ENCODE peak calls at places on chromosomes 1 and 21, in seven cellular contexts. J is BJ, L is skeletal muscle cell, E is hepatocyte, Q is prostate gland, B is tibial nerve, D is AG04450. M is an unnamed sample.

GRCh38 chr1:149906561-149906960 is 7.2 kb downstream of the BOLA1 start:
- DNase-seq in J (no peak), L (no peak), E (no peak), Q (no peak), B (no peak), D (no peak), M (no peak)

GRCh38 chr1:116538527-116538926 is 32.3 kb downstream of the CD58 start:
- DNase-seq in J (no peak), L (no peak), E (peak; percentile 60), Q (no peak), B (no peak), D (no peak), M (no peak)

GRCh38 chr1:155242805-155243358 is 12.4 kb downstream of the ENTREP3 start:
- DNase-seq in J (no peak), L (no peak), E (no peak), Q (no peak), B (no peak), D (no peak), M (no peak)

GRCh38 chr21:45404726-45405270 is at the start of gene COL18A1:
- DNase-seq in J (no peak), L (no peak), E (peak; percentile 88), Q (peak; percentile 51), B (no peak), D (no peak), M (peak; percentile 58)

GRCh38 chr1:74766579-74766978 is 33.6 kb downstream of the TYW3 start:
- DNase-seq in J (no peak), L (no peak), E (no peak), Q (no peak), B (no peak), D (no peak), M (no peak)

GRCh38 chr21:41490330-41490729 is 17.6 kb downstream of the TMPRSS2 start:
- DNase-seq in J (no peak), L (no peak), E (no peak), Q (no peak), B (no peak), D (no peak), M (no peak)

GRCh38 chr1:200130552-200130951 is 103.0 kb downstream of the NR5A2 start:
- DNase-seq in J (no peak), L (no peak), E (no peak), Q (no peak), B (no peak), D (no peak), M (no peak)

GRCh38 chr1:24379733-24380315 is 33.8 kb downstream of the STPG1 start:
- DNase-seq in J (no peak), L (no peak), E (no peak), Q (no peak), B (no peak), D (no peak), M (peak; percentile 27)

GRCh38 chr1:151133339-151133761 is 13.1 kb downstream of the SEMA6C start:
- DNase-seq in J (no peak), L (no peak), E (no peak), Q (no peak), B (no peak), D (no peak), M (peak; percentile 14)

GRCh38 chr1:38997034-38997900 is 6.2 kb downstream of the AKIRIN1 start:
- DNase-seq in J (no peak), L (no peak), E (no peak), Q (no peak), B (no peak), D (no peak), M (no peak)

GRCh38 chr1:239547987-239548386 is 161.6 kb downstream of the CHRM3 start:
- DNase-seq in J (no peak), L (no peak), E (no peak), Q (no peak), B (no peak), D (no peak), M (no peak)

GRCh38 chr1:209780276-209780675 is 4.1 kb downstream of the C1orf74 start:
- DNase-seq in J (no peak), L (no peak), E (peak; percentile 49), Q (no peak), B (no peak), D (no peak), M (no peak)

GRCh38 chr1:209787551-209787950 is 3.2 kb upstream of the C1orf74 start:
- DNase-seq in J (no peak), L (no peak), E (peak; percentile 44), Q (peak; percentile 92), B (no peak), D (no peak), M (peak; percentile 21)

GRCh38 chr1:209785592-209785991 is 1.2 kb upstream of the C1orf74 start:
- DNase-seq in J (no peak), L (no peak), E (no peak), Q (peak; percentile 59), B (no peak), D (no peak), M (no peak)

GRCh38 chr1:209784276-209785169 is at the start of gene C1orf74:
- DNase-seq in J (peak; percentile 82), L (peak; percentile 90), E (peak; percentile 100), Q (peak; percentile 98), B (peak; percentile 96), D (peak; percentile 95), M (peak; percentile 99)

DNA sequence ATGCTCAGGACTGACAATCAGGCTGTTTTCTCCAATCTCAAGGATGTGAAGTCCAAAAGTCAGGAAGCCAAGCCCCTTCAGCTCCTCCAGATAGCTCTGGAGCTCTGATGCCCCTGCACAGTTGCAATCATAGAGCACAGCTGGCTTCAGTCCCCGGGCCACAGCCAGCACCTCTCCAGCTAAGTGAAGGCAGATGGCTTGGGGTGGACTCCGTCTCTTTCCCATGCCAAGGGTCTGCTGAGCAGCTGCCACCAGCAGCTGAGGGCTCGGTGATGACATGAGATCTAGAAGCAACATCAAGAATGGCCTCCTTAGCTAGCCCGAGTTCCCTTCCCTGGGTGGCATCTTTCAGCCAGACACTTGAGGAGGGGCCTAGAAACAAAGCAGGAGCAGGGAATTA is 1.0 kb downstream of the C1orf74 start:
- DNase-seq in J (no peak), L (no peak), E (peak; percentile 25), Q (no peak), B (no peak), D (no peak), M (no peak)
- H3K4me3 ChIP-seq in J (peak overlapping the region; percentile 74), L (peak overlapping the region; percentile 75), E (no peak overlapping the region), Q (no peak overlapping the region), B (no peak overlapping the region), D (peak overlapping the region; percentile 86), M (peak overlapping the region; percentile 83)

GRCh38 chr1:165153182-165153581 is 203.3 kb downstream of the LMX1A start:
- DNase-seq in J (no peak), L (no peak), E (no peak), Q (no peak), B (no peak), D (no peak), M (no peak)
- H3K4me3 ChIP-seq in J (no peak overlapping the region), L (no peak overlapping the region), E (no peak overlapping the region), Q (no peak overlapping the region), B (no peak overlapping the region), D (no peak overlapping the region), M (no peak overlapping the region)

DNA sequence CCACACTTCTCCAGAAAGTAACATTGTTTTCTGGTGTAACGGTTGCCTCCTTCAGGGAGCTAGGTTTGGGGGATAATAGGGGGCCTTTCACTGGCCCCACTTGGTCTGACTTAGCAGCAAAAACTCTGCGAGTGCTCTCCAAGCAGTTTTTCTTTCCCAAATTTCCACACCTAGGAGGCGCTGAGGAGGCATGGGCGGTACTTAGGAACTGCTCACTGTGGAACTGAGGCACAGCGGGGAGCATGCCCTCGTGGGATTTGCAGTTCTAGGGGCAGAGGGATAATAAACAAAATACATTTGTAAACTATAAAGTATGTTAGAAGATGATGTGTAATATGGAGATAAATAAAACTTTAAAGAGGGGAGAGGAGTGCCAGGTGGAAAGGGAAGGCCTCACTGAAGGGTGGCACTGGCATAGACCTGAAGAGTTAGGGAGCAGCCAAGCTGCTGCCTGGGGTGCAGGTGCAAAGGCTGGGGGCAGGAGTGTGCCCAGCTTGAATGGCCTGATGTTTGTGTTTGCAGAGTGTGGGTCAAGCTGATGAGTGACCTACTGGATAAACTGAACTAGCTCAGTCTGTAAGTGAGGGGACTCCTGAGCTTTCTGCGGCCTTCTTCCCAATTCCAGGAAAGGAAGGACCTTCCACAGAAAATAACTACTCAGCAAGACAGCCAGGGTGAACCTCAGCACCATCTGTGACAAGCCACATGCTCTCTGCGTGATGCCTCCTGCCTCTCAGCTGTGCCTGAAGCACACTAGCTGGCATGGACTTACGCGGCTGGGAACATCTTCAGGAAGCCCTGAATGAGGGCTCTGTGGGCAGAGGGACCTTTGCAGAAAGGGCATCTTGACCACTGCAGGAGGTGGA is 1.9 kb downstream of the EPHX1 start:
- DNase-seq in J (no peak), L (no peak), E (no peak), Q (no peak), B (no peak), D (no peak), M (peak; percentile 34)
- H3K4me3 ChIP-seq in J (no peak overlapping the region), L (no peak overlapping the region), E (no peak overlapping the region), Q (peak overlapping the region; percentile 72), B (peak overlapping the region; percentile 83), D (peak overlapping the region; percentile 57), M (no peak overlapping the region)

DNA sequence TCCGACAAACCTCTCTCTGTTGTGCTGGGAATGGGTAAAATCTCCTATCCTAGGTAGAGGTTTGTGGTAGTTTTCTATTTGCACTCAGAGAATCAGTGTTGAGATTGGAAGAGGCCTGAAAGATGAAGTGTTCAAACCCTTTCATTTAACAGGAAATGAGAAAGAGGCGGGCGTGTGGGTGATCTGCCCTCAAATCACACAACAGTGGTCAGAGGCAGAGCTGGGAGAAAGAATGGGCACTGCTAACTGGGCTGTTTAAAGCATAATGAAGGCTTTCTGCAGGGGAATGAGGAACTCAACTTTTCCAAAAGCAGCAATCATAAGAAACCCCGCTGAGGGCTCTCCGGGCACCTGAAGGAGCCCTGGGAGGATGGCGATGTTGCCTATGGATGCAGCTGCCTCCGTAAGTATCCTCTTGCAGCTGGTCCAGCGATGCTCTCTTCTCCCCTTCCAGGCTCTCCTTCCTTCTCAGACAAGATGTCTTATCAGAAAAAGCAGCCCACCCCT is 1.0 kb downstream of the LORICRIN start:
- DNase-seq in J (no peak), L (no peak), E (no peak), Q (no peak), B (no peak), D (no peak), M (no peak)
- H3K4me3 ChIP-seq in J (no peak overlapping the region), L (no peak overlapping the region), E (no peak overlapping the region), Q (no peak overlapping the region), B (no peak overlapping the region), D (no peak overlapping the region), M (no peak overlapping the region)